ENCODE peak calls at places on chromosome 18, in six cellular contexts. J is substantia nigra, S is T-helper 1 cell, R is GM04504, Y is T-helper 17 cell, K is G401. F is an unnamed sample.

GRCh38 chr18:812123-812672 is at the start of gene YES1:
- DNase-seq in J (peak), R (peak), K (peak), Y (peak), S (peak), F (peak)

GRCh38 chr18:35376742-35377695 is at the start of gene ZNF396:
- DNase-seq in S (peak), Y (peak), K (no peak), R (no peak), J (peak), F (no peak)

GRCh38 chr18:40407913-40408312 is 1547.1 kb upstream of the PIK3C3 start:
- DNase-seq in J (no peak), Y (no peak), K (no peak), S (no peak), R (peak), F (no peak)

GRCh38 chr18:77899972-77900754 is 650.5 kb downstream of the GALR1 start:
- DNase-seq in J (no peak), R (no peak), K (peak), S (peak), Y (peak), F (peak)

GRCh38 chr18:21910906-21911305 is 170.3 kb downstream of the MIB1 start:
- DNase-seq in K (no peak), S (no peak), Y (no peak), J (no peak), R (no peak), F (no peak)

GRCh38 chr18:6633370-6633769 is 96.1 kb upstream of the ARHGAP28 start:
- DNase-seq in R (no peak), K (no peak), Y (no peak), S (no peak), J (no peak), F (no peak)

GRCh38 chr18:71529708-71530303 is 1014.3 kb downstream of the CBLN2 start:
- DNase-seq in K (no peak), R (no peak), J (no peak), Y (no peak), S (no peak), F (no peak)

GRCh38 chr18:22846088-22846683 is 86.9 kb upstream of the RBBP8 start:
- DNase-seq in Y (no peak), J (no peak), K (peak), R (no peak), S (no peak), F (peak)

GRCh38 chr18:54218299-54218698 is 6.2 kb downstream of the MBD2 start:
- DNase-seq in S (no peak), K (no peak), Y (no peak), J (no peak), R (no peak), F (no peak)

GRCh38 chr18:38369772-38370690 is 804.4 kb upstream of the CELF4 start:
- DNase-seq in R (no peak), Y (no peak), K (no peak), S (no peak), J (no peak), F (no peak)